ENCODE peak calls at places on chromosomes 13 and 19, in seven cellular contexts. D is omental fat pad, K is neural crest cell, T is fibroblast of lung, Q is heart right ventricle, L is A549, Y is transverse colon. I is an unnamed sample.

GRCh38 chr13:47087841-47088240 is 191.0 kb upstream of the HTR2A start:
- DNase-seq in D (no peak), K (no peak), T (peak; percentile 45), Q (no peak), L (no peak), Y (no peak), I (no peak)

GRCh38 chr19:50569023-50569697 is 925 bp upstream of the LRRC4B start:
- DNase-seq in D (no peak), K (no peak), T (no peak), Q (no peak), L (no peak), Y (no peak), I (no peak)

GRCh38 chr19:39557791-39558622 is 18.0 kb upstream of the EID2 start:
- DNase-seq in D (no peak), K (no peak), T (no peak), Q (no peak), L (no peak), Y (no peak), I (peak; percentile 46)

GRCh38 chr19:35718345-35719041 is 690 bp downstream of the KMT2B start:
- DNase-seq in D (no peak), K (peak; percentile 29), T (no peak), Q (peak; percentile 49), L (peak; percentile 50), Y (peak; percentile 49), I (peak; percentile 35)

GRCh38 chr19:39132344-39132969 is 6.9 kb downstream of the PAK4 start:
- DNase-seq in D (no peak), K (no peak), T (no peak), Q (no peak), L (no peak), Y (no peak), I (no peak)

GRCh38 chr19:6475321-6476108 is 6.1 kb downstream of the DENND1C start:
- DNase-seq in D (no peak), K (no peak), T (no peak), Q (no peak), L (no peak), Y (no peak), I (no peak)

GRCh38 chr13:95698047-95698749 is 21.3 kb downstream of the DNAJC3 start:
- DNase-seq in D (no peak), K (no peak), T (no peak), Q (no peak), L (no peak), Y (no peak), I (no peak)

GRCh38 chr13:36102721-36103120 is 28.5 kb downstream of the DCLK1 start:
- DNase-seq in D (no peak), K (no peak), T (no peak), Q (no peak), L (no peak), Y (no peak), I (no peak)

GRCh38 chr13:110493161-110493593 is 68.3 kb downstream of the RAB20 start:
- DNase-seq in D (no peak), K (no peak), T (no peak), Q (no peak), L (no peak), Y (no peak), I (no peak)

GRCh38 chr13:68888832-68889231 is 1218.8 kb upstream of the ATXN8OS start:
- DNase-seq in D (no peak), K (no peak), T (no peak), Q (no peak), L (no peak), Y (no peak), I (no peak)

GRCh38 chr13:34627499-34627898 is 314.6 kb upstream of the NBEA start:
- DNase-seq in D (no peak), K (no peak), T (no peak), Q (no peak), L (no peak), Y (no peak), I (no peak)

GRCh38 chr19:47486900-47487299 is 2.9 kb upstream of the KPTN start:
- DNase-seq in D (no peak), K (no peak), T (no peak), Q (no peak), L (no peak), Y (no peak), I (no peak)

GRCh38 chr19:15197275-15198005 is 3.4 kb downstream of the NOTCH3 start:
- DNase-seq in D (no peak), K (no peak), T (peak; percentile 39), Q (peak; percentile 40), L (no peak), Y (no peak), I (no peak)

GRCh38 chr19:13920940-13921744 is 15.1 kb downstream of the CC2D1A start:
- DNase-seq in D (no peak), K (no peak), T (peak; percentile 48), Q (no peak), L (peak; percentile 28), Y (no peak), I (no peak)

GRCh38 chr19:55503447-55504251 is 15.4 kb downstream of the SSC5D start:
- DNase-seq in D (peak; percentile 86), K (peak; percentile 92), T (peak; percentile 91), Q (peak; percentile 96), L (peak; percentile 96), Y (peak; percentile 92), I (peak; percentile 92)

GRCh38 chr13:52851153-52851962 is 2.9 kb upstream of the PCDH8 start:
- DNase-seq in D (no peak), K (peak; percentile 56), T (peak; percentile 8), Q (peak; percentile 23), L (no peak), Y (peak; percentile 40), I (peak; percentile 28)

GRCh38 chr19:37997911-37998344 is 90.9 kb downstream of the SIPA1L3 start:
- DNase-seq in D (no peak), K (no peak), T (peak; percentile 86), Q (no peak), L (peak; percentile 72), Y (no peak), I (peak; percentile 9)

GRCh38 chr13:35252536-35253205 is 223.8 kb downstream of the MAB21L1 start:
- DNase-seq in D (no peak), K (no peak), T (no peak), Q (no peak), L (no peak), Y (no peak), I (no peak)

GRCh38 chr19:14059093-14059480 is 2.8 kb downstream of the PALM3 start:
- DNase-seq in D (no peak), K (peak; percentile 36), T (no peak), Q (no peak), L (no peak), Y (peak; percentile 28), I (no peak)

GRCh38 chr13:86002921-86003488 is 203.8 kb upstream of the SLITRK6 start:
- DNase-seq in D (no peak), K (peak; percentile 3), T (no peak), Q (no peak), L (no peak), Y (no peak), I (no peak)

GRCh38 chr13:46866150-46866549 is 30.7 kb downstream of the HTR2A start:
- DNase-seq in D (no peak), K (peak; percentile 11), T (peak; percentile 64), Q (peak; percentile 16), L (no peak), Y (peak; percentile 11), I (peak; percentile 31)

GRCh38 chr19:18117692-18118378 is 20.3 kb downstream of the MAST3 start:
- DNase-seq in D (peak; percentile 67), K (peak; percentile 91), T (peak; percentile 76), Q (peak; percentile 94), L (peak; percentile 55), Y (peak; percentile 95), I (peak; percentile 90)

GRCh38 chr13:31927219-31927653 is 104.3 kb upstream of the FRY start:
- DNase-seq in D (no peak), K (no peak), T (no peak), Q (no peak), L (no peak), Y (no peak), I (peak; percentile 23)

GRCh38 chr13:113098163-113098732 is 7.3 kb upstream of the F7 start:
- DNase-seq in D (no peak), K (peak; percentile 29), T (peak; percentile 37), Q (no peak), L (no peak), Y (no peak), I (no peak)

GRCh38 chr13:94033830-94034642 is 445.4 kb downstream of the DCT start:
- DNase-seq in D (no peak), K (no peak), T (no peak), Q (no peak), L (no peak), Y (no peak), I (no peak)

GRCh38 chr19:3342246-3342645 is 24.1 kb upstream of the NFIC start:
- DNase-seq in D (no peak), K (no peak), T (no peak), Q (no peak), L (no peak), Y (no peak), I (no peak)

GRCh38 chr19:3345850-3346460 is 20.4 kb upstream of the NFIC start:
- DNase-seq in D (no peak), K (no peak), T (no peak), Q (no peak), L (no peak), Y (no peak), I (no peak)

GRCh38 chr19:3344608-3345598 is 21.5 kb upstream of the NFIC start:
- DNase-seq in D (no peak), K (no peak), T (no peak), Q (no peak), L (no peak), Y (no peak), I (no peak)

GRCh38 chr19:3346677-3347353 is 19.6 kb upstream of the NFIC start:
- DNase-seq in D (no peak), K (no peak), T (peak; percentile 87), Q (peak; percentile 80), L (no peak), Y (peak; percentile 69), I (no peak)

GRCh38 chr19:3343619-3344502 is 22.5 kb upstream of the NFIC start:
- DNase-seq in D (peak; percentile 69), K (no peak), T (peak; percentile 92), Q (peak; percentile 76), L (peak; percentile 93), Y (peak; percentile 74), I (peak; percentile 68)
- TF ChIP-seq CTCF in D (no peak), K (no peak), T (no peak), Q (no peak), L (peak; percentile 36), Y (no peak), I (no peak)

GRCh38 chr19:34662919-34663318 is 14.0 kb downstream of the SCGB2B2 start:
- DNase-seq in D (no peak), K (no peak), T (no peak), Q (no peak), L (no peak), Y (no peak), I (peak; percentile 45)
- TF ChIP-seq CTCF in D (no peak), K (peak; percentile 54), T (no peak), Q (no peak), L (peak; percentile 24), Y (no peak), I (peak; percentile 62)

DNA sequence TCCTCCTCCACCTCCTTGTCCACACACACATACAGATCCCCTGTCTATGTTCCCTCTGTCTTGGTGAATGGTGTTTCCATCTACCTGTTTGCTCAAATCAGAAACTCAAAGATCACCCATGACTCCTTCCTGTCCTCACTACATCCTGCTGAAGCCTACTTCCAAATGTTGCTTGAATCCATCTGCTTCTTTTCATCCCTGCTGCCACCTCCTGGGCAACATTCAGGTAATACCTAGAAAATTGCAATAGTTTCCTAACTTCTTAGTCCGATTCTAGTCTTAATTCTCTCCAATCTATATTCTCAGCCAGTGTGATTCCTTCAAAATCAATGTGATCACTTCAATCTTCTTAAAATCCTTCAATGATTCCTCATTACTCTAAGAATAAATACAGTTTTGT is 155.5 kb upstream of the STARD13 start:
- DNase-seq in D (no peak), K (no peak), T (peak; percentile 34), Q (no peak), L (peak; percentile 3), Y (peak; percentile 48), I (peak; percentile 33)
- TF ChIP-seq CTCF in D (no peak), K (peak; percentile 50), T (no peak), Q (no peak), L (peak; percentile 18), Y (peak; percentile 21), I (no peak)

GRCh38 chr19:42028304-42029216 is 34.5 kb upstream of the ATP1A3 start:
- DNase-seq in D (no peak), K (peak; percentile 33), T (no peak), Q (no peak), L (no peak), Y (no peak), I (peak; percentile 36)
- TF ChIP-seq CTCF in D (no peak), K (peak; percentile 61), T (peak; percentile 23), Q (no peak), L (peak; percentile 48), Y (no peak), I (peak; percentile 34)

I was measured in Calu3.